ENCODE peak calls at places on chromosome 16, in five cellular contexts. E is NCI-H526, I is dorsolateral prefrontal cortex, Q is Kasumi-1, P is mammary epithelial cell. Z is an unnamed sample.

GRCh38 chr16:30746638-30747160 is 1.5 kb upstream of the PHKG2 start:
- DNase-seq in E (no peak), I (no peak), Q (no peak), P (no peak), Z (no peak)

GRCh38 chr16:12262454-12263180 is 286.1 kb downstream of the SNX29 start:
- DNase-seq in E (peak; percentile 19), I (no peak), Q (no peak), P (no peak), Z (peak; percentile 50)

GRCh38 chr16:85027968-85028637 is 508 bp downstream of the KIAA0513 start:
- DNase-seq in E (peak; percentile 40), I (no peak), Q (no peak), P (no peak), Z (no peak)

GRCh38 chr16:67942510-67943255 is 1.2 kb downstream of the LCAT start:
- DNase-seq in E (no peak), I (no peak), Q (no peak), P (no peak), Z (no peak)

GRCh38 chr16:3123986-3124886 is 10.6 kb upstream of the ZNF213 start:
- DNase-seq in E (peak; percentile 96), I (peak; percentile 95), Q (peak; percentile 92), P (peak; percentile 93), Z (peak; percentile 89)

GRCh38 chr16:50139580-50139979 is 13.5 kb upstream of the TENT4B start:
- DNase-seq in E (no peak), I (no peak), Q (no peak), P (no peak), Z (no peak)

GRCh38 chr16:70694088-70694487 is 8.2 kb upstream of the MTSS2 start:
- DNase-seq in E (no peak), I (no peak), Q (no peak), P (peak; percentile 60), Z (no peak)

GRCh38 chr16:29745853-29746345 is at the start of gene C16orf54:
- DNase-seq in E (peak; percentile 24), I (peak; percentile 30), Q (peak; percentile 59), P (no peak), Z (no peak)

GRCh38 chr16:75494696-75495601 is at the start of gene CHST6:
- DNase-seq in E (peak; percentile 74), I (peak; percentile 52), Q (no peak), P (peak; percentile 45), Z (no peak)

GRCh38 chr16:79653337-79654000 is 52.9 kb upstream of the MAF start:
- DNase-seq in E (no peak), I (no peak), Q (peak; percentile 36), P (no peak), Z (no peak)

GRCh38 chr16:65202461-65202860 is 80.6 kb upstream of the CDH11 start:
- DNase-seq in E (no peak), I (no peak), Q (no peak), P (no peak), Z (no peak)

GRCh38 chr16:68764866-68765265 is 27.8 kb downstream of the CDH1 start:
- DNase-seq in E (no peak), I (no peak), Q (no peak), P (no peak), Z (no peak)

GRCh38 chr16:30351586-30352419 is 3.3 kb downstream of the CD2BP2 start:
- DNase-seq in E (no peak), I (peak; percentile 86), Q (no peak), P (peak; percentile 37), Z (no peak)

GRCh38 chr16:66474750-66475199 is 47.7 kb downstream of the BEAN1 start:
- DNase-seq in E (no peak), I (no peak), Q (peak; percentile 46), P (no peak), Z (peak; percentile 20)

GRCh38 chr16:19135896-19136438 is 22.2 kb downstream of the ITPRIPL2 start:
- DNase-seq in E (no peak), I (no peak), Q (no peak), P (peak; percentile 64), Z (peak; percentile 18)

GRCh38 chr16:83995756-83996155 is 27.7 kb downstream of the NECAB2 start:
- DNase-seq in E (peak; percentile 70), I (no peak), Q (no peak), P (peak; percentile 17), Z (peak; percentile 50)

GRCh38 chr16:85733839-85734170 is 17.1 kb downstream of the C16orf74 start:
- DNase-seq in E (no peak), I (no peak), Q (peak; percentile 31), P (no peak), Z (no peak)

Z was measured in NCI-H774.